ENCODE peak calls at places on chromosomes 6 and 20, in four cellular contexts. A, Z, L and S are unnamed samples.
A peak's percentile ranks its signal among the peaks of the same experiment; 100 is the strongest.

GRCh38 chr20:31707994-31708744 is 14.5 kb downstream of the BCL2L1 start:
- DNase-seq in Z (peak; percentile 67), L (no peak), A (peak; percentile 47), S (peak; percentile 26)

GRCh38 chr6:884570-884969 is 191.6 kb upstream of the EXOC2 start:
- DNase-seq in Z (no peak), A (no peak), L (no peak), S (no peak)

GRCh38 chr20:57856658-57857057 is 146.8 kb upstream of the PMEPA1 start:
- DNase-seq in L (no peak), Z (no peak), A (peak; percentile 6), S (no peak)

GRCh38 chr6:3749390-3749978 is 2.0 kb downstream of the PXDC1 start:
- DNase-seq in Z (peak; percentile 78), L (peak; percentile 52), A (no peak), S (no peak)

GRCh38 chr20:56656632-56657031 is 27.5 kb downstream of the TFAP2C start:
- DNase-seq in Z (no peak), A (no peak), L (no peak), S (no peak)

GRCh38 chr20:44001667-44002596 is 87.3 kb downstream of the TOX2 start:
- DNase-seq in A (no peak), Z (no peak), L (no peak), S (no peak)

GRCh38 chr6:117932676-117933075 is 25.6 kb downstream of the SLC35F1 start:
- DNase-seq in Z (no peak), L (no peak), A (no peak), S (no peak)

GRCh38 chr6:20791932-20792331 is 257.7 kb downstream of the CDKAL1 start:
- DNase-seq in A (no peak), Z (no peak), L (no peak), S (no peak)

GRCh38 chr6:12577124-12577845 is 139.3 kb upstream of the PHACTR1 start:
- DNase-seq in A (no peak), L (no peak), Z (no peak), S (no peak)

GRCh38 chr6:13924146-13924948 is 405 bp upstream of the RNF182 start:
- DNase-seq in L (peak; percentile 54), A (peak; percentile 87), Z (peak; percentile 76), S (no peak)

GRCh38 chr6:127022297-127022696 is 96.2 kb upstream of the RSPO3 start:
- DNase-seq in Z (peak; percentile 56), A (no peak), L (no peak), S (no peak)

GRCh38 chr20:62487564-62488086 is 11.8 kb upstream of the GATA5 start:
- DNase-seq in L (no peak), Z (no peak), A (peak; percentile 70), S (no peak)

GRCh38 chr6:20541387-20541786 is 7.1 kb downstream of the CDKAL1 start:
- DNase-seq in A (no peak), Z (no peak), L (no peak), S (no peak)

GRCh38 chr20:58891076-58891685 is 38.7 kb downstream of the GNAS start:
- DNase-seq in A (peak; percentile 85), Z (peak; percentile 93), L (peak; percentile 86), S (peak; percentile 53)

GRCh38 chr6:132973556-132973993 is 159.2 kb downstream of the RPS12 start:
- DNase-seq in L (no peak), Z (no peak), A (no peak), S (no peak)

GRCh38 chr20:25000268-25000801 is 7.8 kb upstream of the APMAP start:
- DNase-seq in A (peak; percentile 17), L (peak; percentile 71), Z (peak; percentile 87), S (no peak)

GRCh38 chr6:28349344-28349891 is 329 bp upstream of the ZKSCAN3 start:
- DNase-seq in Z (no peak), L (no peak), A (no peak), S (no peak)

GRCh38 chr6:142671791-142672190 is 273.2 kb downstream of the HIVEP2 start:
- DNase-seq in L (no peak), A (no peak), Z (no peak), S (no peak)

GRCh38 chr6:17423018-17423417 is 29.6 kb downstream of the CAP2 start:
- DNase-seq in L (no peak), Z (no peak), A (no peak), S (no peak)

GRCh38 chr6:28682542-28682941 is 156.9 kb downstream of the GPX5 start:
- DNase-seq in A (peak; percentile 74), L (no peak), Z (no peak), S (no peak)

GRCh38 chr6:16331328-16332174 is 93.2 kb downstream of the GMPR start:
- DNase-seq in Z (peak; percentile 84), L (peak; percentile 82), A (peak; percentile 78), S (peak; percentile 79)

GRCh38 chr6:143055213-143055612 is 5.5 kb upstream of the AIG1 start:
- DNase-seq in L (no peak), Z (no peak), A (no peak), S (no peak)

GRCh38 chr6:1554881-1555569 is 54.7 kb upstream of the FOXC1 start:
- DNase-seq in Z (peak; percentile 88), L (peak; percentile 91), A (peak; percentile 81), S (peak; percentile 57)

GRCh38 chr20:21104921-21105320 is 1.2 kb downstream of the LINC00237 start:
- DNase-seq in A (peak; percentile 59), L (no peak), Z (no peak), S (no peak)

GRCh38 chr20:61982240-61982950 is 83.3 kb downstream of the TAF4 start:
- DNase-seq in A (no peak), L (no peak), Z (no peak), S (no peak)

GRCh38 chr6:100117680-100118079 is 123.7 kb upstream of the MCHR2 start:
- DNase-seq in A (no peak), Z (no peak), L (no peak), S (no peak)
- H3K27ac ChIP-seq in A (no peak overlapping the region), Z (no peak overlapping the region), L (no peak overlapping the region), S (no peak overlapping the region)

DNA sequence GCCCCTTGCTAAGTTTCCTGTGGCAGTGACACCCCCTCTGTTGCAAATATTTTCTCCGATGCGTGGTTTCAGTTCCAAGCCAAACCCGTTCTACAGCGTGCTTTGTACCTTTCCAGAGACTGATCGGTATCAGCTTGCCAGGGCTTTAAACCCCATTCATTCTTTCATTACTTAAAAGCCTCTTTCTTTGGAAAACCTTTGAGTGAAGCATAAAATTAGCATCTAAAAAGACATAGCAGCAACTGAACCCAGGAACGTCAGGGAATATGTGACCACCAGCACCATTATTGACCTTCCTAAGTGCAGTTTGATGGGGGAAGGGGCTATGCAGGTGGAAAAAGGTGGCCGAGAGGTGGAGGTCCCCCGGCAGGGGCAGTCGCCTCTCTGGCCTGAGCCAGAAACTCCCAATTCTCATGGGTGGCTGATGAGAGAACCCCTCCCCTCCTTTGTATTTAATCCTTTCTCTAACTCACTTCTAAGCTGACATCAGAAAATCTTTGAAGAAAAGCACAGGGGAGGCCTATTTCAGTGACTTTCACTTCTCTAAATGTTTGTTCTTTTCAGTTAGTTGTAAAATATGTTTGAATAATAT is 89.4 kb downstream of the RSPH3 start:
- DNase-seq in A (peak; percentile 84), Z (no peak), L (no peak), S (no peak)
- H3K27ac ChIP-seq in A (peak overlapping the region; percentile 59), Z (peak overlapping the region; percentile 63), L (no peak overlapping the region), S (peak overlapping the region; percentile 72)

DNA sequence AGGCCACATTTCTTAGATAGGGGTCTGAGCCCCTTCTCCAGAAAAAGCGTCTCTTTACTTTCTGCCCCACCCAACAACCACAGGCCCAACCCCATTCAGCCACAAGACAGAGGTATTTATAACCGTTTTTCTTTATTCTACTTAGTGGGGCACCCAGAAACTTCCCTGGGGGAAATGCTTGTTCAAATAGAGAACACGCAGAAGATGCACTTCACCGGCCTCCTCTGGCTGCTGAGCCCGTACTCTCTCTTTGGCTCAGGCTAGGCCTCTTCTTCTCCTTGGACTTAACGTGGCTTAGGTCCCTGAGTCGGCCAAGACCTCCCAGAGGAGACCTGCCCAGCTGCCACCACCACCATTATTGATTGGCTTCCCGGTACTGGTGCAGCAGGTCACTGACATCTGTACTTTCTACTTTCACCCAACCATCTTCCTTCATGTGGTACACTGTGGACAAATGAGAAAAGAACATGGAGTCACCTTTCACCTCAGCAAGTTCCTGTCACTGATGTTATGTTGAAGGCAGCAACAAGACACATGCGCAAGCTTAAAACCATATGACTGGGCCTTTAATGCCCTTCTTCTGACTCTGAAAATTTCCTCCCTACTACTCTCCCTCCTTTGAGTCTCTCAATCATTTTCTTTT is 2.2 kb upstream of the TAP2 start:
- DNase-seq in L (no peak), Z (no peak), A (no peak), S (no peak)
- H3K27ac ChIP-seq in L (no peak overlapping the region), Z (no peak overlapping the region), A (no peak overlapping the region), S (no peak overlapping the region)

DNA sequence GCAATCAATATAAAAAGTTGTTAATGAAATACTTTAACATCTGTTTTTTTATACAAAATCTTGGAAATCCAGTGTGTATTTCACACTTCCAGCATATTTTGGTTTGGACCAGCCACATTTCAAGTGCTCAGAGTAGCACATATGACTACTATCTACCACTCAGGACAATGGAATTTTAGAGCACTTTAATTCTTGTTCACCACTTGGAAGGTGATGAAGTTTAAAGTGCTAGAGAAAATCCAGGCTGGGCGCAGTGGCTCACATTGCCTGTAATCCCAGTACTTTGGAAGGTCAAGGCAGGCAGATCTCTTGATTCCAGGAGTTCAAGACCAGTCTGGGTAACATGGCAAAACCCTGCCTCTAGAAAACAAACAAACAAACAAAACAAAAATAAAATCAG is 6.1 kb upstream of the SLC35B3 start:
- DNase-seq in A (no peak), Z (no peak), L (no peak), S (no peak)
- H3K27ac ChIP-seq in A (no peak overlapping the region), Z (no peak overlapping the region), L (no peak overlapping the region), S (no peak overlapping the region)

GRCh38 chr6:87637106-87637505 is 47.2 kb downstream of the ORC3 start:
- DNase-seq in A (no peak), L (no peak), Z (no peak), S (no peak)
- H3K27ac ChIP-seq in A (no peak overlapping the region), L (no peak overlapping the region), Z (no peak overlapping the region), S (no peak overlapping the region)

GRCh38 chr20:16216227-16217210 is 356.7 kb downstream of the KIF16B start:
- DNase-seq in L (no peak), A (no peak), Z (no peak), S (no peak)

GRCh38 chr20:16215056-16215455 is 358.2 kb downstream of the KIF16B start:
- DNase-seq in Z (no peak), A (no peak), L (no peak), S (no peak)

GRCh38 chr20:16209826-16210365 is 363.4 kb downstream of the KIF16B start:
- DNase-seq in L (no peak), Z (no peak), A (no peak), S (no peak)

GRCh38 chr20:16208443-16208842 is 364.8 kb downstream of the KIF16B start:
- DNase-seq in Z (no peak), A (no peak), L (no peak), S (no peak)

DNA sequence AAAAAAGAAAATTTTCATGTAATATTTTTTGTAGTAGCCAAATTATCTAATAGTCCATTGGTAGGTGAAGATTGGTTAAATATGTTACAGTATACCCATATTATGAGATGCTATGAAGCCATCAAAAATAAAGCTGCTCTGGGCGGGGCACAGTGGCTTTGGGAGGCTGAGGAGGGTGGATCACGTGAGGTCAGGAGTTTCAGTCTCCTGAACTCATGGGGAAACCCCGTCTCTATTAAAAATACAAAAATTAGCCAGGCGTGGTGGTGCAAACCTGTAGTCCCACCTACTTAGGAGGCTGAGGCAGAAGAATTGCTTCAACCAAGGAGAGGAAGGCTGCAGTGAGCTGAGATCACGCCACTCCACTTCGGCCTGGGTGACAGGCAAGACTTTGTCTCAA is 360.5 kb downstream of the KIF16B start:
- DNase-seq in L (no peak), A (no peak), Z (no peak), S (no peak)
- H3K27ac ChIP-seq in L (no peak overlapping the region), A (no peak overlapping the region), Z (no peak overlapping the region), S (no peak overlapping the region)